ENCODE peak calls at places on chromosomes 16 and 17, in five cellular contexts. Z is activated T-cell treated with anti-CD3 and anti-CD28 coated beads for 24 hours, W is LHCN-M2, C is ovary, S is RWPE1. D is an unnamed sample.

GRCh38 chr16:12440233-12440530 is 363.5 kb downstream of the CPPED1 start:
- DNase-seq in S (no peak), Z (no peak), W (no peak), C (no peak), D (no peak)

GRCh38 chr16:87653234-87653633 is 50.9 kb downstream of the JPH3 start:
- DNase-seq in S (peak; percentile 21), C (no peak), W (no peak), Z (no peak), D (no peak)

GRCh38 chr16:53891409-53892139 is 187.6 kb downstream of the FTO start:
- DNase-seq in Z (no peak), S (no peak), W (no peak), C (no peak), D (no peak)

GRCh38 chr17:43330876-43331639 is 67.7 kb upstream of the ARL4D start:
- DNase-seq in S (no peak), C (no peak), Z (no peak), W (no peak), D (no peak)

GRCh38 chr17:30600830-30601494 is 123.8 kb downstream of the GOSR1 start:
- DNase-seq in S (peak; percentile 44), W (peak; percentile 11), Z (no peak), C (peak; percentile 57), D (peak; percentile 21)

GRCh38 chr17:82350182-82351030 is 8.6 kb upstream of the TEX19 start:
- DNase-seq in Z (no peak), W (no peak), S (no peak), C (no peak), D (peak; percentile 58)

GRCh38 chr16:81636298-81636960 is 142.7 kb upstream of the PLCG2 start:
- DNase-seq in W (no peak), C (no peak), S (no peak), Z (no peak), D (no peak)

GRCh38 chr16:59527206-59527997 is 793.3 kb upstream of the GOT2 start:
- DNase-seq in C (no peak), W (peak; percentile 77), S (peak; percentile 11), Z (no peak), D (peak; percentile 82)

GRCh38 chr16:59593256-59593655 is 859.1 kb upstream of the GOT2 start:
- DNase-seq in C (no peak), W (peak; percentile 82), S (peak; percentile 8), Z (no peak), D (peak; percentile 60)

GRCh38 chr17:67359960-67360817 is 6.2 kb downstream of the PSMD12 start:
- DNase-seq in W (peak; percentile 34), S (no peak), C (no peak), Z (no peak), D (peak; percentile 44)

GRCh38 chr17:16911141-16911937 is 60.6 kb downstream of the TNFRSF13B start:
- DNase-seq in S (no peak), W (no peak), Z (no peak), C (no peak), D (no peak)

GRCh38 chr17:67606896-67607604 is 110.7 kb upstream of the NOL11 start:
- DNase-seq in Z (no peak), C (no peak), S (no peak), W (no peak), D (no peak)

GRCh38 chr16:30903002-30903401 is 6.6 kb downstream of the CTF1 start:
- DNase-seq in Z (no peak), W (no peak), S (no peak), C (no peak), D (no peak)

GRCh38 chr16:1533443-1533951 is at the start of gene TMEM204:
- DNase-seq in W (no peak), Z (no peak), S (no peak), C (peak; percentile 77), D (peak; percentile 92)

GRCh38 chr17:77312786-77313599 is 172.2 kb downstream of the SEC14L1 start:
- DNase-seq in S (no peak), W (no peak), Z (no peak), C (peak; percentile 85), D (no peak)

GRCh38 chr17:28326114-28326513 is 7.1 kb downstream of the TMEM97 start:
- DNase-seq in S (no peak), C (no peak), W (no peak), Z (no peak), D (no peak)

GRCh38 chr17:74152591-74153455 is 50.7 kb upstream of the RPL38 start:
- DNase-seq in C (no peak), S (no peak), W (no peak), Z (no peak), D (no peak)

GRCh38 chr17:44112284-44113280 is 10.9 kb downstream of the HDAC5 start:
- DNase-seq in C (peak; percentile 66), Z (no peak), W (no peak), S (no peak), D (no peak)

GRCh38 chr16:73016488-73016830 is 31.5 kb downstream of the ZFHX3 start:
- DNase-seq in W (no peak), Z (no peak), C (no peak), S (no peak), D (no peak)

GRCh38 chr16:53465606-53466290 is 31.5 kb downstream of the RBL2 start:
- DNase-seq in S (peak; percentile 33), Z (no peak), W (peak; percentile 67), C (no peak), D (peak; percentile 72)

GRCh38 chr16:19115148-19116021 is 1.6 kb downstream of the ITPRIPL2 start:
- DNase-seq in Z (no peak), W (no peak), S (no peak), C (peak; percentile 41), D (no peak)

GRCh38 chr17:55327225-55328088 is 62.7 kb downstream of the HLF start:
- DNase-seq in S (peak; percentile 5), Z (no peak), C (no peak), W (no peak), D (no peak)

GRCh38 chr17:66450008-66450856 is 147.8 kb downstream of the PRKCA start:
- DNase-seq in Z (no peak), W (no peak), S (no peak), C (no peak), D (no peak)

GRCh38 chr17:80938556-80938955 is 53.1 kb upstream of the CHMP6 start:
- DNase-seq in C (no peak), S (no peak), Z (peak; percentile 5), W (no peak), D (no peak)

GRCh38 chr16:27799866-27800265 is 249.9 kb downstream of the KATNIP start:
- DNase-seq in W (no peak), S (no peak), C (no peak), Z (no peak), D (no peak)

GRCh38 chr16:66800856-66801255 is 528 bp downstream of the TERB1 start:
- DNase-seq in C (no peak), Z (no peak), W (no peak), S (no peak), D (no peak)

GRCh38 chr17:7888184-7888920 is at the start of gene CHD3:
- DNase-seq in Z (peak; percentile 45), C (peak; percentile 49), W (no peak), S (no peak), D (no peak)

GRCh38 chr16:51114369-51114768 is 36.7 kb downstream of the SALL1 start:
- DNase-seq in S (no peak), Z (no peak), W (no peak), C (no peak), D (no peak)

GRCh38 chr16:17469011-17469741 is 1.6 kb downstream of the XYLT1 start:
- DNase-seq in Z (no peak), W (peak; percentile 58), S (no peak), C (peak; percentile 27), D (peak; percentile 8)

GRCh38 chr17:81393684-81394376 is 1.4 kb upstream of the BAHCC1 start:
- DNase-seq in Z (peak; percentile 71), C (peak; percentile 100), S (peak; percentile 100), W (peak; percentile 100), D (peak; percentile 98)